ENCODE peak calls at places on chromosomes 12 and 14, in ten cellular contexts. M, S, H, W, J, L, O, K, G and B are unnamed samples.

GRCh38 chr12:84785951-84786350 is 126.6 kb downstream of the SLC6A15 start:
- DNase-seq in M (no peak), K (no peak), W (no peak), L (no peak), G (no peak), O (no peak), S (no peak), H (no peak), J (no peak), B (no peak)

GRCh38 chr14:60681271-60681670 is 32.0 kb upstream of the SIX1 start:
- DNase-seq in O (no peak), H (no peak), L (no peak), K (no peak), S (no peak), J (no peak), G (no peak), M (no peak), W (no peak), B (no peak)

GRCh38 chr14:78997811-78998210 is 827.6 kb downstream of the NRXN3 start:
- DNase-seq in S (no peak), M (peak), W (no peak), H (no peak), L (peak), O (peak), G (no peak), J (peak), K (no peak), B (peak)

GRCh38 chr12:107402041-107403022 is 283.3 kb upstream of the PWP1 start:
- DNase-seq in L (peak), S (peak), K (peak), O (peak), H (no peak), J (no peak), M (peak), W (no peak), G (no peak), B (peak)

GRCh38 chr14:94103554-94104165 is 6.9 kb upstream of the IFI27 start:
- DNase-seq in S (no peak), G (no peak), W (no peak), L (no peak), O (no peak), H (no peak), J (no peak), M (no peak), K (no peak), B (no peak)

GRCh38 chr14:33943081-33943480 is 7.8 kb downstream of the EGLN3 start:
- DNase-seq in W (no peak), J (no peak), H (no peak), G (no peak), L (peak), O (peak), S (no peak), K (no peak), M (peak), B (peak)

GRCh38 chr14:24903337-24903736 is 146.6 kb downstream of the STXBP6 start:
- DNase-seq in O (no peak), H (no peak), S (no peak), J (no peak), W (no peak), L (no peak), K (no peak), G (no peak), M (no peak), B (no peak)

GRCh38 chr12:98471085-98471484 is 44.3 kb upstream of the TMPO start:
- DNase-seq in W (no peak), S (no peak), O (no peak), J (no peak), H (no peak), G (no peak), K (peak), M (peak), L (no peak), B (no peak)

GRCh38 chr12:65532162-65532561 is 253.7 kb downstream of the MSRB3 start:
- DNase-seq in M (no peak), W (no peak), H (no peak), J (no peak), S (no peak), O (no peak), L (no peak), G (no peak), K (no peak), B (no peak)

GRCh38 chr12:9674226-9674590 is 4.7 kb downstream of the CLEC2D start:
- DNase-seq in W (no peak), M (no peak), H (no peak), O (peak), L (no peak), K (no peak), J (no peak), G (no peak), S (no peak), B (no peak)

GRCh38 chr14:46091819-46092218 is 559.8 kb downstream of the RPL10L start:
- DNase-seq in H (no peak), J (no peak), G (no peak), O (no peak), K (no peak), S (no peak), M (no peak), W (no peak), L (no peak), B (no peak)

GRCh38 chr12:102873077-102873476 is 44.0 kb downstream of the PAH start:
- DNase-seq in W (no peak), L (no peak), H (no peak), M (no peak), O (no peak), J (no peak), S (no peak), K (no peak), G (no peak), B (no peak)

GRCh38 chr14:104724981-104725771 is 1.1 kb downstream of the ADSS1 start:
- DNase-seq in S (no peak), H (no peak), J (no peak), M (no peak), K (no peak), G (no peak), O (peak), L (peak), W (peak), B (no peak)
- TF ChIP-seq CTCF in S (no peak), H (no peak), J (no peak), M (no peak), K (no peak), G (peak), O (no peak), L (peak), W (peak), B (no peak)

GRCh38 chr14:100282766-100283419 is 23.4 kb downstream of the SLC25A29 start:
- DNase-seq in H (no peak), M (no peak), S (no peak), O (peak), G (no peak), L (peak), K (peak), W (no peak), J (no peak), B (no peak)

GRCh38 chr14:100285021-100285912 is 21.0 kb downstream of the SLC25A29 start:
- DNase-seq in S (peak), W (peak), M (peak), H (peak), G (no peak), J (no peak), O (peak), K (peak), L (peak), B (peak)

GRCh38 chr14:100285913-100286400 is 20.3 kb downstream of the SLC25A29 start:
- DNase-seq in S (no peak), J (no peak), W (no peak), G (no peak), L (no peak), O (peak), K (peak), M (no peak), H (no peak), B (no peak)

GRCh38 chr14:100282083-100282350 is 24.2 kb downstream of the SLC25A29 start:
- DNase-seq in J (no peak), H (no peak), G (no peak), M (no peak), S (no peak), L (no peak), K (no peak), W (no peak), O (no peak), B (no peak)

DNA sequence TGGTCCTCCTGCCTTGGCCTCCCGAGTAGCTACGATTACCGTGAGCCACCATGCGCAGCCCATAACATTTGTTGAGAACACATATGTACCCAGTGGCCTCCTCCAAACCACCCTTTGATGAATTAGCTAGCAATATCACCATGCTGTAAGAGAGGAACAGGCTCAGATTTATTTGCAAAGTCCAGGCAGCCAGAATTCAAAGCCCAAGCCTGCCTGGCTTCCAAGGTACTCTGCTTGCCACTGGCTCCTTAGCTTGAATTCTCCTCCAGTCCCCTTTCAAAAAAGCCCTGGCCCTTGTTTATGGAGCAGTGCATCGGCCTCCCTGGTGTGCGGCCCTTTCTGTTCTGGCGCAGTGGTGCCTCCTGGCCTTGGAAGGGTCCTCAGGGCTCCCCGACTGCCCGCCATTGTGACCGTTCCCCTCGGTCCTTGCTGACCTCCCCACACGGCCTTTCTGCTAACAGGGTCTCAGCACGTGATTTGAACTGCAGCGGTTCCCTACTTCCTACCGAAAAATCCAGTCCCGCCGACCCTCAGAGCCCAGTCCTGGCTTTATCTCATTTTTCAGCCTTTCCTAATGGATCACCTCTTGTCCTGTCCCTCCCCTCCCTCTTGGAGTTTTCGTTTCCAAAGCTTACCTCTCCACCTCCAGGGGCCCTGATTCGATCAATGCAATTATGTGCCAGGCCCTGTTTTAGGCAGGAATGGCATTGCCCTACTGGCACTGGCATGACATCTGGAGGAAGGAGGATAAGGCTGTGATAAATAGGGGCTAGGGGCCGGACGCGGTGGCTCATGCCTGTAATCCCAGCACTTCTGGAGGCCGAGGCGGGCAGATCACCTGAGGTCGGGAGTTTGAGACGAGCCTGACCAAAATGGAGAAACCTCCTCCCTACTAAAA is 22.0 kb downstream of the SLC25A29 start:
- DNase-seq in G (no peak), H (no peak), K (peak), O (peak), L (no peak), S (no peak), W (no peak), M (no peak), J (no peak), B (no peak)
- H3K27ac ChIP-seq in G (peak), H (no peak), K (no peak), O (peak), L (no peak), S (no peak), W (peak), M (peak), J (peak), B (peak)

GRCh38 chr12:93805736-93806141 is 128.6 kb downstream of the CRADD start:
- DNase-seq in W (no peak), L (no peak), J (no peak), G (no peak), H (no peak), O (no peak), K (no peak), S (no peak), M (no peak), B (no peak)

GRCh38 chr12:93803408-93803807 is 126.2 kb downstream of the CRADD start:
- DNase-seq in G (no peak), W (no peak), J (no peak), K (peak), H (no peak), S (peak), M (no peak), L (no peak), O (no peak), B (no peak)

GRCh38 chr12:93802293-93802692 is 125.1 kb downstream of the CRADD start:
- DNase-seq in K (no peak), O (no peak), H (no peak), W (no peak), L (no peak), J (no peak), S (no peak), M (no peak), G (no peak), B (no peak)

GRCh38 chr12:93804392-93805179 is 127.4 kb downstream of the CRADD start:
- DNase-seq in O (no peak), M (no peak), S (no peak), L (no peak), G (no peak), J (no peak), H (no peak), W (no peak), K (no peak), B (no peak)

DNA sequence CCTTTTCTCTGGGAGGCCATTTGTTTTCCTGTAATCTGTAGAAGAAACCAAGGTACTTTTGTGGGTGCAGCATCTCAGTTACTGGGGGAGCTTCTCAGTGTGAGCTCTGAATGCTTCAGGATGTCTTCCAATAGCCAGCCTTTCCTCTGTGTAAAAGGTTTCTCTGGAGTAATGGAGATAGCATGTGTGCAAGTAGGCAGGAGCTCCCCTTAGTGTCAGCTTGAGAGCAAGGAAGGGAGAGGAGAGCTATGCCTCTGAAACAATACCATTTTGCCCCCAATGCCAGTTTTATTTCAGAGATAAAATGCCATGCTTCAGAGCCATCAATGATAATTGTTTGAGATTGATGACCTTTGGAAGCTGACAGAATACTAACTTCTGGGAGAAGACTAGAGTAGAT is 125.5 kb downstream of the CRADD start:
- DNase-seq in S (no peak), J (no peak), M (no peak), W (no peak), G (no peak), K (no peak), H (no peak), O (no peak), L (peak), B (no peak)
- TF ChIP-seq CTCF in S (no peak), J (no peak), M (no peak), W (no peak), G (no peak), K (no peak), H (no peak), O (no peak), L (peak), B (peak)

GRCh38 chr12:113932411-113933196 is 33.5 kb downstream of the RBM19 start:
- DNase-seq in L (peak), H (no peak), O (no peak), S (no peak), G (no peak), K (peak), W (no peak), M (no peak), J (no peak), B (peak)
- H3K27ac ChIP-seq in L (peak), H (no peak), O (no peak), S (no peak), G (no peak), K (no peak), W (no peak), M (no peak), J (peak), B (peak)

GRCh38 chr14:22311625-22312024 is 277.4 kb downstream of the DAD1 start:
- DNase-seq in G (no peak), H (no peak), K (no peak), O (no peak), W (no peak), J (no peak), L (no peak), S (no peak), M (no peak), B (no peak)

GRCh38 chr14:22313172-22313801 is 275.7 kb downstream of the DAD1 start:
- DNase-seq in H (no peak), K (no peak), O (no peak), L (no peak), G (no peak), S (no peak), M (no peak), J (no peak), W (no peak), B (no peak)

GRCh38 chr14:22315336-22315735 is 273.7 kb downstream of the DAD1 start:
- DNase-seq in J (no peak), W (no peak), S (no peak), M (no peak), K (no peak), H (no peak), G (no peak), L (no peak), O (no peak), B (no peak)

GRCh38 chr14:22316473-22316872 is 272.6 kb downstream of the DAD1 start:
- DNase-seq in O (no peak), L (no peak), K (no peak), W (no peak), G (no peak), J (no peak), S (no peak), M (no peak), H (no peak), B (no peak)

GRCh38 chr14:22314183-22314820 is 274.7 kb downstream of the DAD1 start:
- DNase-seq in J (no peak), K (no peak), L (peak), G (no peak), M (peak), S (peak), H (no peak), W (no peak), O (no peak), B (no peak)
- TF ChIP-seq CTCF in J (no peak), K (peak), L (peak), G (peak), M (peak), S (peak), H (peak), W (peak), O (peak), B (peak)

GRCh38 chr12:53103860-53104305 is 597 bp downstream of the SOAT2 start:
- DNase-seq in H (peak), O (peak), M (no peak), J (no peak), G (no peak), K (no peak), W (no peak), S (peak), L (no peak), B (no peak)

GRCh38 chr12:53105712-53106439 is 2.6 kb downstream of the SOAT2 start:
- DNase-seq in S (no peak), K (no peak), H (no peak), W (no peak), G (no peak), M (no peak), O (no peak), J (no peak), L (no peak), B (no peak)

GRCh38 chr12:53102883-53103807 is at the start of gene SOAT2:
- DNase-seq in O (no peak), G (no peak), K (no peak), M (no peak), J (peak), W (no peak), H (peak), S (peak), L (peak), B (no peak)

GRCh38 chr12:53107122-53107521 is 3.8 kb downstream of the SOAT2 start:
- DNase-seq in M (no peak), K (no peak), W (no peak), H (no peak), G (no peak), J (no peak), O (no peak), S (peak), L (no peak), B (no peak)

DNA sequence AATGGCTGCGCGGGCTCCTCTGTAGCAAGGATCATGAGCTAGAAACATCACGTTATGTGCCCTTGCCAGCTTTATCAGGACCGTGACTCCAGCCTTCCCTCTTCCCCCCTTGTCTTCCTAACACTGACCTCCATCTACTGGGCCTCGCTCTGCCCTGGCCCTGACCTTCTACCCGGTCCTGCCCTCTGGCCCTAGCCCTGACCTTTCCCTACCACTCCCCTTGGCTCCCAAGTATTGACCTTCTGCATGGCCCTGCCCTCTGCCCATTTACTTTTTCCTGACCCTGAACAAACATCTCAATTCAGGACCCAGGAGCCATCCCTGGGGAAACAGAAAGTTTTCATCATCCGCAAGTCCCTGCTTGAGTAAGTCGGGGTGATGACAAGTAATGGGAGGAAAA is 2.0 kb downstream of the SOAT2 start:
- DNase-seq in S (no peak), M (no peak), J (no peak), W (no peak), K (no peak), O (no peak), L (no peak), H (no peak), G (no peak), B (no peak)
- H3K27ac ChIP-seq in S (no peak), M (no peak), J (no peak), W (peak), K (no peak), O (no peak), L (no peak), H (no peak), G (no peak), B (no peak)

DNA sequence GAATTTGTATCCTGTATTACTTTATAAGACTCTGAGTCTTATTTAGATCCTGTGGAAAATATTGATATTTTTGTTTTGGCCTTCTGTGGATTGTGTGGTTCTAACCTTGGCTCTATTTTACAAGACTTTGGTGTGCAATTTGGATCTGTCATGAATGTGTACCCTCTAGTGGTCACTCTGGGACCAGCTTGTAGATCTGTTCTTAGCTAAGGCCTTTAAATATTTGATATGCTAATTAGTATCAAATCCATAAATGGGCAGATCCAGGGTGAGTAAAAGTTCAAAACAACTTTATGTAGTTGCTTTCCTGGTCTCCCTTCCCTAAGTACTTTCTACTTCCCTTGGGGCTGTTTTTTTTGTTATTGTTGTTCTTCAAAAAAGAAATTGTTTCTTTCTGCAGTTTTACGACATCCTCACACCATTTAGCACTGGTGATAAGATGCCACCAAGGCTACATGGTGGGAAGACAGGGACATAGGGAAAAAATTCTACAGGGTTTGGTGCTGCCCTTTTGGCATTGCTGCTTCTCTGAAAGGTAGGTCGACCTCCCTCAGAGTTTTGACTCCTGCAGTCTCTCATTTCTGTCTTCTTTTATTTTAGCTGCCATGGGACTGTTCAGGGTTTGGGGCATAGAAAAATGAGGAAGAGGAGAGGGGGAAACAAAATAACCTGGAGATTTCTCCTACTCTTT is 238.5 kb downstream of the GPHN start:
- DNase-seq in S (peak), L (peak), W (no peak), H (no peak), M (peak), J (no peak), G (no peak), O (no peak), K (peak), B (no peak)
- TF ChIP-seq CTCF in S (peak), L (peak), W (peak), H (no peak), M (peak), J (no peak), G (peak), O (peak), K (peak), B (peak)

DNA sequence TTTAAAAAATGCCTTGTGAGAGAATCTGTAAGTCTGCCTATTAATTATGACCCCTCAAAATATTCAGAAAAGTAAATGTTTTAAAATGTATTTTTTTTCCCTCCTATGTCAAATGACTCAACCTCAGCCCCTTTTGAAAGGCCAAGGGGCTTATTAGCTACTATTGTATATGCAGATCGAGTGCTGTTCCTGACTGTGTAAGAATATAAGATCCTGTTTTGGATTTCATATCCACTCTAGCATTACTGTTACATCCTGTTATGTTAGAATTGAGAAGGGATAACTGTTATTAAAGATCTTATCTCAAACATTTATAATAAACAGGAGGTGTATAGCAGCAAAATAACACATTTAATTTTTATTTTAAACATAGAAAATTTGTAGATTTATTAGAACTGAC is 46.6 kb upstream of the TPH2 start:
- DNase-seq in L (no peak), W (no peak), S (no peak), H (no peak), K (no peak), J (no peak), G (no peak), O (no peak), M (no peak), B (no peak)
- H3K27ac ChIP-seq in L (no peak), W (no peak), S (no peak), H (no peak), K (no peak), J (no peak), G (no peak), O (no peak), M (no peak), B (no peak)